ENCODE peak calls at places on chromosome 7, in eight cellular contexts. I, T, X, W, Q, B, R and D are unnamed samples.

GRCh38 chr7:137343483-137343841 is at the start of gene PTN:
- DNase-seq in X (no peak), T (no peak), R (peak), W (no peak), I (peak), B (peak), Q (peak), D (no peak)

GRCh38 chr7:142774826-142775225 is 4.1 kb downstream of the PRSS2 start:
- DNase-seq in T (no peak), X (no peak), R (no peak), W (no peak), Q (no peak), I (no peak), B (no peak), D (no peak)

GRCh38 chr7:5591547-5591899 is 167.9 kb upstream of the TNRC18 start:
- DNase-seq in T (no peak), X (no peak), B (peak), I (peak), Q (no peak), R (no peak), W (peak), D (no peak)

GRCh38 chr7:45593877-45594276 is 19.7 kb downstream of the ADCY1 start:
- DNase-seq in W (no peak), R (no peak), X (no peak), B (no peak), T (no peak), Q (no peak), I (no peak), D (no peak)

GRCh38 chr7:122383934-122384333 is 79.4 kb upstream of the FEZF1 start:
- DNase-seq in W (no peak), T (no peak), X (no peak), I (no peak), Q (no peak), R (no peak), B (no peak), D (no peak)

GRCh38 chr7:144487906-144488305 is 84.4 kb upstream of the NOBOX start:
- DNase-seq in R (no peak), I (no peak), B (no peak), X (no peak), W (no peak), Q (no peak), T (peak), D (no peak)

GRCh38 chr7:79304711-79305110 is 148.8 kb downstream of the MAGI2 start:
- DNase-seq in Q (no peak), T (no peak), R (no peak), X (no peak), B (no peak), I (no peak), W (no peak), D (no peak)

GRCh38 chr7:32102432-32102851 is 32.2 kb upstream of the PDE1C start:
- DNase-seq in X (no peak), T (no peak), R (no peak), I (no peak), Q (no peak), B (no peak), W (no peak), D (no peak)

GRCh38 chr7:2754912-2755311 is 66.9 kb downstream of the AMZ1 start:
- DNase-seq in T (no peak), Q (no peak), B (no peak), X (no peak), I (no peak), W (no peak), R (no peak), D (no peak)

GRCh38 chr7:25854608-25855497 is 297.1 kb upstream of the NFE2L3 start:
- DNase-seq in W (peak), R (peak), T (peak), Q (peak), I (peak), B (peak), X (no peak), D (no peak)

GRCh38 chr7:88073625-88074024 is 139.6 kb downstream of the ADAM22 start:
- DNase-seq in R (no peak), T (no peak), W (no peak), X (no peak), I (no peak), B (no peak), Q (no peak), D (no peak)

GRCh38 chr7:18961997-18962396 is 155.4 kb downstream of the TWIST1 start:
- DNase-seq in T (no peak), B (no peak), I (peak), Q (no peak), X (no peak), R (no peak), W (peak), D (no peak)

GRCh38 chr7:98802088-98802780 is 67.6 kb downstream of the TMEM130 start:
- DNase-seq in B (no peak), Q (peak), I (peak), X (no peak), T (no peak), R (peak), W (peak), D (no peak)

GRCh38 chr7:95476904-95477594 is 8.7 kb upstream of the ASB4 start:
- DNase-seq in I (peak), B (peak), Q (peak), T (peak), X (peak), W (peak), R (peak), D (peak)

GRCh38 chr7:14698239-14698638 is 204.3 kb downstream of the DGKB start:
- DNase-seq in Q (no peak), X (no peak), R (no peak), I (no peak), W (peak), B (no peak), T (no peak), D (no peak)

GRCh38 chr7:43295429-43295828 is 183.0 kb downstream of the HECW1 start:
- DNase-seq in R (no peak), Q (no peak), X (no peak), B (no peak), T (no peak), W (no peak), I (no peak), D (no peak)